ENCODE peak calls at places on chromosomes 4 and X, in five cellular contexts. Q, D, L, P and R are unnamed samples.

GRCh38 chr4:55574252-55574651 is 17.8 kb downstream of the PDCL2 start:
- DNase-seq in Q (no peak), D (no peak), L (no peak), P (no peak), R (no peak)

GRCh38 chr4:73856518-73856917 is 3.4 kb downstream of the PF4V1 start:
- DNase-seq in Q (no peak), D (no peak), L (no peak), P (no peak), R (no peak)

GRCh38 chrX:45952030-45952429 is 593.2 kb downstream of the ZNF674 start:
- DNase-seq in Q (peak; percentile 38), D (no peak), L (no peak), P (no peak), R (no peak)

GRCh38 chr4:88533088-88533790 is 9.7 kb upstream of the PYURF start:
- DNase-seq in Q (peak; percentile 46), D (no peak), L (peak; percentile 49), P (peak; percentile 85), R (no peak)

GRCh38 chr4:56907009-56907408 is 691 bp upstream of the REST start:
- DNase-seq in Q (peak; percentile 63), D (no peak), L (no peak), P (no peak), R (peak; percentile 15)

GRCh38 chrX:39550795-39551361 is 546.9 kb downstream of the BCOR start:
- DNase-seq in Q (no peak), D (no peak), L (no peak), P (no peak), R (peak; percentile 6)

GRCh38 chr4:83639849-83640493 is 104.1 kb downstream of the GPAT3 start:
- DNase-seq in Q (peak; percentile 38), D (peak; percentile 73), L (peak; percentile 82), P (peak; percentile 80), R (peak; percentile 93)

GRCh38 chrX:139382529-139382928 is 148.0 kb upstream of the F9 start:
- DNase-seq in Q (peak; percentile 55), D (no peak), L (no peak), P (no peak), R (no peak)

GRCh38 chr4:81198151-81198550 is 16.9 kb downstream of the PRKG2 start:
- DNase-seq in Q (no peak), D (no peak), L (no peak), P (no peak), R (no peak)

GRCh38 chrX:23883737-23884354 is 23.9 kb downstream of the APOO start:
- DNase-seq in Q (no peak), D (no peak), L (peak; percentile 86), P (peak; percentile 85), R (peak; percentile 47)

GRCh38 chrX:130834149-130834548 is 68.9 kb downstream of the ENOX2 start:
- DNase-seq in Q (peak; percentile 29), D (peak; percentile 17), L (no peak), P (no peak), R (no peak)

GRCh38 chr4:158823461-158823873 is 54.6 kb downstream of the FNIP2 start:
- DNase-seq in Q (no peak), D (no peak), L (peak; percentile 66), P (peak; percentile 58), R (peak; percentile 75)

GRCh38 chr4:85474818-85475630 is at the start of gene ARHGAP24:
- DNase-seq in Q (peak; percentile 93), D (peak; percentile 70), L (peak; percentile 99), P (peak; percentile 83), R (peak; percentile 99)

GRCh38 chr4:138410266-138410665 is 168.1 kb upstream of the SLC7A11 start:
- DNase-seq in Q (no peak), D (no peak), L (no peak), P (no peak), R (no peak)

GRCh38 chr4:7628432-7628831 is 193.7 kb upstream of the PSAPL1 start:
- DNase-seq in Q (no peak), D (no peak), L (no peak), P (no peak), R (no peak)

GRCh38 chr4:130424211-130424610 is 1328.3 kb downstream of the C4orf33 start:
- DNase-seq in Q (no peak), D (no peak), L (no peak), P (no peak), R (no peak)

GRCh38 chr4:71550220-71551190 is 211.7 kb downstream of the SLC4A4 start:
- DNase-seq in Q (no peak), D (no peak), L (peak; percentile 46), P (peak; percentile 84), R (no peak)

GRCh38 chr4:69060651-69061308 is 35.5 kb upstream of the UGT2B7 start:
- DNase-seq in Q (no peak), D (no peak), L (peak; percentile 16), P (no peak), R (no peak)

DNA sequence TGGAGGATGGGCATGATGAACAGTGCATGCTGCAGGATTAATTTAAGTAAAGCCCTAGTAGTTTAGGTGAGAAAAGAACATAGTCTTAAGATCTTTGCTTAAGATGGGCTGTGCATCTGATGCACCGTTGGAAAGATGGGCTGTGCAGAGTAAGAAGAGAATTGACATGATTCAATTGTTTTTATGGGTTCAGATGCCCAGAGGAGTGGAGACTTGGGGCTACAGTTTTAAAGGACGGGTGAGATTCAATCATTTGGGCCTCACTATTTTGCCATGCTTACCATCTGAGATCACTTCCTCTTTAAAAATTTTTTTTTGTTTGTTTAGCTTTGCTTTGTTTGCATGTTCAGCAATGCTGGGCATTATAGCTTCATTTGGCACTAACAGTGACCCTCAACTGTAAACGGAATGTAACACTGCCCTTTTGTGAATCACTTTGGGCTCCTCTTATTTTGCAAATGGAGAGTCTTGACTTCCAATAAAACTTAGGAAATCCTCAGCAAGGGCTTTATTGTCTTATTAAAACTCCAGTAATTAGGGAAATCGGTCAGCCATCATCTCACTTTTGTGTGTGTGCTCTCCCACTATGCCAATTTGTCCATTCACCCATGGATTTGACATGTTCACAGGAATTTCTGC is 216.1 kb upstream of the TLL1 start:
- DNase-seq in Q (no peak), D (peak; percentile 14), L (no peak), P (no peak), R (no peak)
- H2BK5ac ChIP-seq in Q (no peak overlapping the region), D (no peak overlapping the region), L (no peak overlapping the region), P (no peak overlapping the region), R (no peak overlapping the region)

GRCh38 chrX:53224860-53225797 is at the start of gene KDM5C:
- DNase-seq in Q (peak; percentile 93), D (peak; percentile 92), L (peak; percentile 94), P (peak; percentile 94), R (peak; percentile 71)
- H2BK5ac ChIP-seq in Q (peak within 1 kb of the TSS; percentile 85), D (peak within 1 kb of the TSS; percentile 60), L (peak within 1 kb of the TSS; percentile 96), P (peak within 1 kb of the TSS; percentile 90), R (peak within 1 kb of the TSS; percentile 95)

DNA sequence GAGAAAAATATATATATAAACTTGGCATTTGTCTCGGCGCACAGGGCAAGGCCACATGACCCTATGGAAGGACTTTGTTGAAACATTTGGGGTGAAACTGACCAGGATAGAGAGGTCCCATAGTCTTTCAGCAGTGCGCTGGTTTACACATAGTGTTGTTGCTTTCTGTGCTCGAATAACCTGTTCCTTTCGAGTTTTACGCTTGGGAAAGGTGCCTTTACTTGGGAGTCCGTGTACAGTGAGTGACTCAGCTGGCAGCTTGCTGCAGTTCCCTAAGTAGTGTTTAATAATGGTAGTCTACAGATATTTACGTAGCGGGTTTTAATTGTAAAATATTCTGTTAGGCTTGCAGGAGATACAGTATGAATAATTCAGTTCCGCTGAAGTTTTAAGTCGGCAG is 578 bp downstream of the APOOL start:
- DNase-seq in Q (no peak), D (no peak), L (peak; percentile 27), P (peak; percentile 28), R (peak; percentile 19)
- H2BK5ac ChIP-seq in Q (peak overlapping the region; percentile 13), D (no peak overlapping the region), L (no peak overlapping the region), P (no peak overlapping the region), R (no peak overlapping the region)

DNA sequence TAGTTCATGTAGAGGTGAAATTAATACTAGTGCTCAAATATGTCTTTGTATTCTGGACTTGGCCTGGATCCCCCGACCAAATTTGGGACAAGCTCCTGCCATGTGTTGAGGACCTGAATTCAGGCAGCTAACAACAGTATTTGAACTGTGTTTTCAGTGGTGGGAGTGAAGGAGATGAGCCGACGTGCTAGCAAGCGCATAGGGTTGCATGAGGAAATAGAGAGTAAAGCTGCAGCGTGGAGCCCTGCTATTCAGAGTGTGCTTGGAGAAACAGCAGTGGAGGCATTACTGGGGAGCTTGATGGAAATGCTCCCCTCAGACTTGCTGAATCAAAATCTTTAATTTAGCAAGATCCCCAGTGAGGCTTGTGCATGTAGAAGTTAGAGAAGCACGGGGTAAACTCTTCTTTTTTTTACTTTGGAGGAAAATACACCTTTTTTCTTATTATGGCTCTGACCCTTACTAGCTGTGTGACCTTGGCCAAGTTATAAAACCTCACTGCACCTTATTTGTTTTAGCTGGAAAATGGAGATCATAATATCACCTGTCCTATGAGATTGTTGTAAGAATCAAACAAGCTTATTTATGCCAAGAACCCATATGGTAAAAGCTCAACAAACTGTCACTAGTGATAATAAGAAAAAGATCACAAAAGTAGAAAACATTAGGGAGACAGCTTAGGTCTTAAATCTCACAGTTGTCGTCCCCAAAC is 126.5 kb downstream of the PTTG2 start:
- DNase-seq in Q (no peak), D (no peak), L (no peak), P (no peak), R (no peak)
- H2BK5ac ChIP-seq in Q (no peak overlapping the region), D (no peak overlapping the region), L (no peak overlapping the region), P (no peak overlapping the region), R (no peak overlapping the region)

DNA sequence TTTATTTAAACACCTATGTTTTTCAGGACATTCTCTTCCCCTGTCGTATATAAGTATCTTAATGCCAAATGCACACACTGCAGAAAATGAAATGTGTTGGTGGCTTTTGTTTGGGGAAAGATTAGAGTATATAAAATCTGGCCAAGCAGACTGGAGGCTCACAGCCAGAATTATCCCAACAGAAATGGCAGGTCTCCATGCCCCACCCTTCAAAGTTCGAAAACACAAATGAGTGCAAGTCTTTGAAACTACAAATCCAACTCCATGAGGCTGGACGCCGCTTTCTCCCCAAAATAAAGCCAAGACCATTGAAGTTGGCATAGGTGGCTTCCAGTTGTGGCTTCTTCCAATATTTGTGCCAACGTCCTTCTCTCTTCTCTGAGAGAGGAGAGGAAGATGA is 72.0 kb downstream of the APBB2 start:
- DNase-seq in Q (no peak), D (no peak), L (no peak), P (no peak), R (no peak)
- H2BK5ac ChIP-seq in Q (no peak overlapping the region), D (no peak overlapping the region), L (no peak overlapping the region), P (peak overlapping the region; percentile 97), R (peak overlapping the region; percentile 88)

GRCh38 chrX:72258174-72258573 is 18.9 kb downstream of the RPS4X start:
- DNase-seq in Q (no peak), D (no peak), L (peak; percentile 68), P (peak; percentile 84), R (peak; percentile 38)

GRCh38 chrX:72255445-72255844 is 16.6 kb upstream of the ERCC6L start:
- DNase-seq in Q (peak; percentile 47), D (no peak), L (no peak), P (no peak), R (no peak)

GRCh38 chrX:72255864-72256263 is 17.0 kb upstream of the ERCC6L start:
- DNase-seq in Q (no peak), D (no peak), L (no peak), P (no peak), R (no peak)

GRCh38 chrX:72254835-72255234 is 16.0 kb upstream of the ERCC6L start:
- DNase-seq in Q (no peak), D (no peak), L (no peak), P (no peak), R (no peak)

GRCh38 chrX:72253686-72254085 is 14.9 kb upstream of the ERCC6L start:
- DNase-seq in Q (no peak), D (no peak), L (no peak), P (no peak), R (no peak)
- H2BK5ac ChIP-seq in Q (no peak overlapping the region), D (no peak overlapping the region), L (no peak overlapping the region), P (no peak overlapping the region), R (no peak overlapping the region)